ENCODE peak calls at places on chromosomes 2 and 18, in nine cellular contexts. D, M, P, R, J, I, H, Z and Q are unnamed samples. For H3K4me1 and H3K9me3, the result is how much of the 10 kb centered on the place peaks cover.

GRCh38 chr2:182416861-182417260 is 10.0 kb downstream of the PDE1A start:
- DNase-seq in D (no peak), M (no peak), P (no peak), R (no peak), J (no peak), I (no peak), H (no peak), Z (no peak), Q (no peak)

GRCh38 chr2:191521608-191522208 is 156.2 kb upstream of the NABP1 start:
- DNase-seq in D (peak), M (no peak), P (no peak), R (peak), J (no peak), I (no peak), H (peak), Z (peak), Q (peak)

GRCh38 chr2:120305296-120305695 is 40.6 kb upstream of the INHBB start:
- DNase-seq in D (no peak), M (peak), P (no peak), R (no peak), J (no peak), I (no peak), H (no peak), Z (no peak), Q (no peak)

GRCh38 chr2:104844813-104845551 is 8.9 kb upstream of the POU3F3 start:
- DNase-seq in D (no peak), M (peak), P (no peak), R (no peak), J (no peak), I (no peak), H (no peak), Z (no peak), Q (no peak)

GRCh38 chr2:238238766-238239551 is 879 bp downstream of the HES6 start:
- DNase-seq in D (no peak), M (peak), P (no peak), R (peak), J (no peak), I (no peak), H (no peak), Z (no peak), Q (no peak)

GRCh38 chr2:209771474-209772292 is at the start of gene UNC80:
- DNase-seq in D (no peak), M (peak), P (no peak), R (peak), J (peak), I (peak), H (peak), Z (peak), Q (peak)

GRCh38 chr18:55546873-55547704 is 40.9 kb downstream of the TCF4 start:
- DNase-seq in D (no peak), M (no peak), P (no peak), R (peak), J (peak), I (no peak), H (peak), Z (peak), Q (peak)

GRCh38 chr18:24491882-24492281 is 31.4 kb downstream of the HRH4 start:
- DNase-seq in D (no peak), M (no peak), P (no peak), R (no peak), J (no peak), I (no peak), H (no peak), Z (no peak), Q (no peak)

GRCh38 chr2:100571668-100572067 is 8.9 kb downstream of the PDCL3 start:
- DNase-seq in D (no peak), M (no peak), P (no peak), R (no peak), J (no peak), I (no peak), H (peak), Z (no peak), Q (no peak)

GRCh38 chr2:160068906-160069305 is 6.5 kb upstream of the PLA2R1 start:
- DNase-seq in D (no peak), M (no peak), P (no peak), R (no peak), J (no peak), I (no peak), H (no peak), Z (no peak), Q (no peak)

GRCh38 chr2:43000242-43001054 is 208.1 kb upstream of the HAAO start:
- DNase-seq in D (no peak), M (peak), P (peak), R (no peak), J (no peak), I (no peak), H (no peak), Z (no peak), Q (no peak)

GRCh38 chr2:216362730-216363129 is 9.6 kb downstream of the MARCHF4 start:
- DNase-seq in D (no peak), M (no peak), P (peak), R (peak), J (no peak), I (no peak), H (peak), Z (peak), Q (peak)

GRCh38 chr18:74714796-74715195 is 117.1 kb downstream of the ZNF407 start:
- DNase-seq in D (no peak), M (peak), P (no peak), R (no peak), J (no peak), I (peak), H (no peak), Z (no peak), Q (no peak)

GRCh38 chr2:50785781-50786180 is 246.2 kb downstream of the NRXN1 start:
- DNase-seq in D (no peak), M (no peak), P (no peak), R (no peak), J (no peak), I (no peak), H (no peak), Z (no peak), Q (no peak)

GRCh38 chr2:44136186-44136585 is 32.5 kb upstream of the PPM1B start:
- DNase-seq in D (no peak), M (no peak), P (no peak), R (peak), J (no peak), I (no peak), H (peak), Z (peak), Q (peak)

GRCh38 chr2:177772529-177772928 is 300.0 kb downstream of the PDE11A start:
- DNase-seq in D (peak), M (no peak), P (no peak), R (peak), J (no peak), I (no peak), H (peak), Z (peak), Q (peak)

GRCh38 chr2:37344453-37345361 is at the start of gene QPCT:
- DNase-seq in D (no peak), M (peak), P (no peak), R (peak), J (peak), I (no peak), H (peak), Z (no peak), Q (peak)

GRCh38 chr2:231130657-231131056 is 5.8 kb upstream of the HTR2B start:
- DNase-seq in D (no peak), M (no peak), P (no peak), R (peak), J (no peak), I (no peak), H (no peak), Z (no peak), Q (no peak)

GRCh38 chr2:96762529-96763253 is 2.0 kb downstream of the CNNM4 start:
- DNase-seq in D (no peak), M (peak), P (no peak), R (peak), J (no peak), I (peak), H (no peak), Z (no peak), Q (no peak)
- H3K4me1 ChIP-seq in D (under half), M (under half), P (under half), R (under half), J (under half), I (under half), H (under half), Z (under half), Q (under half)

GRCh38 chr2:179104736-179105135 is 54.8 kb upstream of the CCDC141 start:
- DNase-seq in D (no peak), M (no peak), P (no peak), R (peak), J (no peak), I (no peak), H (peak), Z (peak), Q (peak)
- H3K9ac ChIP-seq in D (no peak), M (no peak), P (no peak), R (no peak), J (no peak), I (no peak), H (no peak), Z (no peak), Q (no peak)

GRCh38 chr18:14964002-14964401 is 216.0 kb downstream of the ANKRD30B start:
- DNase-seq in D (no peak), M (no peak), P (no peak), R (no peak), J (no peak), I (no peak), H (no peak), Z (no peak), Q (no peak)

GRCh38 chr18:14963246-14963645 is 215.3 kb downstream of the ANKRD30B start:
- DNase-seq in D (no peak), M (no peak), P (no peak), R (no peak), J (no peak), I (no peak), H (no peak), Z (no peak), Q (no peak)

GRCh38 chr18:14962626-14963025 is 214.7 kb downstream of the ANKRD30B start:
- DNase-seq in D (no peak), M (no peak), P (no peak), R (no peak), J (no peak), I (no peak), H (no peak), Z (no peak), Q (no peak)

GRCh38 chr18:14959550-14959949 is 211.6 kb downstream of the ANKRD30B start:
- DNase-seq in D (no peak), M (no peak), P (no peak), R (no peak), J (no peak), I (no peak), H (no peak), Z (no peak), Q (no peak)

GRCh38 chr18:14961991-14962390 is 214.0 kb downstream of the ANKRD30B start:
- DNase-seq in D (no peak), M (no peak), P (no peak), R (no peak), J (no peak), I (no peak), H (no peak), Z (no peak), Q (no peak)
- H3K9me3 ChIP-seq in D (under half), M (half or more), P (under half), R (under half), J (under half), I (under half), H (under half), Z (under half), Q (under half)

GRCh38 chr2:218009191-218010114 is 6.7 kb upstream of the TNS1 start:
- DNase-seq in D (no peak), M (peak), P (no peak), R (peak), J (no peak), I (no peak), H (no peak), Z (no peak), Q (peak)
- H3K4me1 ChIP-seq in D (under half), M (under half), P (under half), R (under half), J (under half), I (under half), H (under half), Z (under half), Q (under half)

GRCh38 chr18:13241893-13242175 is 23.3 kb downstream of the LDLRAD4 start:
- DNase-seq in D (no peak), M (no peak), P (no peak), R (no peak), J (no peak), I (no peak), H (no peak), Z (no peak), Q (no peak)
- H3K9ac ChIP-seq in D (no peak), M (no peak), P (no peak), R (no peak), J (no peak), I (no peak), H (no peak), Z (no peak), Q (no peak)

DNA sequence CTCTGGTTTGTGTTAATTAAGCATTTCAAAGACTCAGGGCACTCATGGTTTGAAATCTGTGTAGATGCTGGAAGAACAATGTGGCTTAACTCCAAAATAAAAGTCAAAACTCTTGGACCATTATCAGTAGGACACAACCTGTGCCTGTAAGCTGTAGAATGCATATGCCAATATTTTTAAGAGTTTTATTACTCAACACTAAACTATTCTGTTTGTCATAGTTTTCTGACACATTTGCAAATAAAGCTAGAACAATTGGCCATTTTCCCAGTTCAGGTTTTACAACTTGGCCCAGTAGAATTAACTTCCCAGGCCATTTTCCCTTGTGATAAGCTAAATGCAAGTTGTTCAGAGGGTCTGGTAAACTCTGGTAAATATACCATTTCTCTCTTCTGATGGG is 713.1 kb downstream of the CBLN2 start:
- DNase-seq in D (no peak), M (no peak), P (no peak), R (no peak), J (no peak), I (no peak), H (peak), Z (no peak), Q (no peak)
- H3K9me3 ChIP-seq in D (under half), M (half or more), P (under half), R (under half), J (under half), I (under half), H (under half), Z (under half), Q (under half)